ENCODE peak calls at places on chromosomes 7 and 10, in eight cellular contexts. One of them, this sample, is unnamed.
A peak's percentile ranks its signal among the peaks of the same experiment; 100 is the strongest.

GRCh38 chr7:134174797-134175261 is 47.7 kb downstream of the LRGUK start:
- DNase-seq in cardiac fibroblast: peak; percentile 91
- DNase-seq in iris pigment epithelial cell: peak; percentile 91
- DNase-seq in naive thymus-derived CD8-positive, alpha-beta T cell: no peak
- DNase-seq in mesothelial cell of epicardium: no peak
- DNase-seq in mucosa of descending colon: peak; percentile 3
- DNase-seq in right cardiac atrium: no peak
- DNase-seq in islet precursor cell: peak; percentile 67
- DNase-seq in this sample: no peak

GRCh38 chr7:130380121-130380860 is at the start of gene CPA1:
- DNase-seq in mucosa of descending colon: no peak
- DNase-seq in right cardiac atrium: no peak
- DNase-seq in islet precursor cell: peak; percentile 49
- DNase-seq in cardiac fibroblast: no peak
- DNase-seq in naive thymus-derived CD8-positive, alpha-beta T cell: no peak
- DNase-seq in iris pigment epithelial cell: no peak
- DNase-seq in mesothelial cell of epicardium: no peak
- DNase-seq in this sample: no peak

GRCh38 chr10:114632869-114633715 is 25.0 kb downstream of the ABLIM1 start:
- DNase-seq in mesothelial cell of epicardium: no peak
- DNase-seq in islet precursor cell: peak; percentile 94
- DNase-seq in mucosa of descending colon: no peak
- DNase-seq in right cardiac atrium: peak; percentile 78
- DNase-seq in naive thymus-derived CD8-positive, alpha-beta T cell: no peak
- DNase-seq in iris pigment epithelial cell: peak; percentile 81
- DNase-seq in cardiac fibroblast: peak; percentile 82
- DNase-seq in this sample: no peak

GRCh38 chr10:4316166-4316810 is 509.7 kb upstream of the AKR1E2 start:
- DNase-seq in cardiac fibroblast: peak; percentile 89
- DNase-seq in islet precursor cell: peak; percentile 94
- DNase-seq in right cardiac atrium: peak; percentile 78
- DNase-seq in iris pigment epithelial cell: peak; percentile 38
- DNase-seq in naive thymus-derived CD8-positive, alpha-beta T cell: no peak
- DNase-seq in mesothelial cell of epicardium: no peak
- DNase-seq in mucosa of descending colon: no peak
- DNase-seq in this sample: no peak

GRCh38 chr7:112080974-112081373 is 125.2 kb downstream of the DOCK4 start:
- DNase-seq in mesothelial cell of epicardium: no peak
- DNase-seq in islet precursor cell: peak; percentile 63
- DNase-seq in iris pigment epithelial cell: peak; percentile 88
- DNase-seq in right cardiac atrium: no peak
- DNase-seq in naive thymus-derived CD8-positive, alpha-beta T cell: no peak
- DNase-seq in mucosa of descending colon: peak; percentile 26
- DNase-seq in cardiac fibroblast: peak; percentile 80
- DNase-seq in this sample: peak; percentile 30

GRCh38 chr7:28903779-28904538 is 54.2 kb downstream of the TRIL start:
- DNase-seq in right cardiac atrium: no peak
- DNase-seq in mesothelial cell of epicardium: no peak
- DNase-seq in naive thymus-derived CD8-positive, alpha-beta T cell: no peak
- DNase-seq in cardiac fibroblast: no peak
- DNase-seq in iris pigment epithelial cell: no peak
- DNase-seq in islet precursor cell: no peak
- DNase-seq in mucosa of descending colon: no peak
- DNase-seq in this sample: no peak

GRCh38 chr10:73809061-73809818 is 2.2 kb downstream of the NDST2 start:
- DNase-seq in iris pigment epithelial cell: no peak
- DNase-seq in naive thymus-derived CD8-positive, alpha-beta T cell: no peak
- DNase-seq in mesothelial cell of epicardium: no peak
- DNase-seq in islet precursor cell: no peak
- DNase-seq in mucosa of descending colon: no peak
- DNase-seq in right cardiac atrium: no peak
- DNase-seq in cardiac fibroblast: no peak
- DNase-seq in this sample: no peak

GRCh38 chr7:26329520-26330269 is 38.0 kb downstream of the SNX10 start:
- DNase-seq in mesothelial cell of epicardium: no peak
- DNase-seq in iris pigment epithelial cell: no peak
- DNase-seq in right cardiac atrium: peak; percentile 56
- DNase-seq in cardiac fibroblast: no peak
- DNase-seq in naive thymus-derived CD8-positive, alpha-beta T cell: no peak
- DNase-seq in islet precursor cell: no peak
- DNase-seq in mucosa of descending colon: peak; percentile 10
- DNase-seq in this sample: no peak

GRCh38 chr10:126618466-126618865 is 52.0 kb downstream of the C10orf90 start:
- DNase-seq in right cardiac atrium: no peak
- DNase-seq in islet precursor cell: no peak
- DNase-seq in naive thymus-derived CD8-positive, alpha-beta T cell: no peak
- DNase-seq in mucosa of descending colon: no peak
- DNase-seq in cardiac fibroblast: peak; percentile 61
- DNase-seq in iris pigment epithelial cell: peak; percentile 1
- DNase-seq in mesothelial cell of epicardium: no peak
- DNase-seq in this sample: no peak

GRCh38 chr10:110273474-110273873 is 31.2 kb downstream of the SMNDC1 start:
- DNase-seq in cardiac fibroblast: peak; percentile 92
- DNase-seq in right cardiac atrium: peak; percentile 87
- DNase-seq in mesothelial cell of epicardium: no peak
- DNase-seq in mucosa of descending colon: peak; percentile 24
- DNase-seq in islet precursor cell: no peak
- DNase-seq in iris pigment epithelial cell: peak; percentile 95
- DNase-seq in naive thymus-derived CD8-positive, alpha-beta T cell: no peak
- DNase-seq in this sample: peak; percentile 75